ENCODE peak calls at places on chromosomes 2 and 18, in nine cellular contexts. H is Daoy, Z is cardiac septum, Y is nucleus accumbens, T is SK-MEL-5, L is HTR-8/SVneo, O is SIG-M5, V is GM12892, W is cardiac fibroblast. F is an unnamed sample.

GRCh38 chr18:21110667-21111350 is 804 bp downstream of the ROCK1 start:
- DNase-seq in H (peak; percentile 28), Z (peak; percentile 88), Y (peak; percentile 63), T (peak; percentile 14), L (no peak), O (no peak), V (peak; percentile 19), W (peak; percentile 24), F (no peak)

GRCh38 chr2:144480257-144480656 is 39.7 kb downstream of the ZEB2 start:
- DNase-seq in H (no peak), Z (no peak), Y (no peak), T (no peak), L (no peak), O (no peak), V (no peak), W (peak; percentile 63), F (no peak)

GRCh38 chr2:240993446-240994160 is 4.8 kb upstream of the SNED1 start:
- DNase-seq in H (no peak), Z (peak; percentile 67), Y (no peak), T (no peak), L (no peak), O (no peak), V (no peak), W (no peak), F (no peak)

GRCh38 chr2:149679286-149679685 is 91.7 kb upstream of the MMADHC start:
- DNase-seq in H (no peak), Z (no peak), Y (no peak), T (no peak), L (no peak), O (no peak), V (no peak), W (peak; percentile 53), F (no peak)

GRCh38 chr2:60560734-60561649 is 7.5 kb upstream of the BCL11A start:
- DNase-seq in H (peak; percentile 25), Z (no peak), Y (no peak), T (peak; percentile 75), L (no peak), O (no peak), V (no peak), W (peak; percentile 35), F (no peak)

GRCh38 chr18:652131-652530 is 5.3 kb upstream of the TYMS start:
- DNase-seq in H (no peak), Z (no peak), Y (no peak), T (peak; percentile 72), L (no peak), O (no peak), V (no peak), W (no peak), F (no peak)

GRCh38 chr2:28419003-28419704 is 26.5 kb downstream of the FOSL2 start:
- DNase-seq in H (no peak), Z (no peak), Y (no peak), T (no peak), L (no peak), O (no peak), V (no peak), W (no peak), F (no peak)

GRCh38 chr2:120886967-120887672 is 151.5 kb downstream of the GLI2 start:
- DNase-seq in H (no peak), Z (no peak), Y (no peak), T (no peak), L (no peak), O (no peak), V (no peak), W (no peak), F (no peak)

GRCh38 chr18:57776767-57777166 is 26.3 kb downstream of the ATP8B1 start:
- DNase-seq in H (no peak), Z (no peak), Y (no peak), T (no peak), L (no peak), O (no peak), V (no peak), W (peak; percentile 72), F (no peak)

GRCh38 chr18:23844991-23845680 is 155.9 kb downstream of the LAMA3 start:
- DNase-seq in H (peak; percentile 22), Z (no peak), Y (no peak), T (no peak), L (peak; percentile 56), O (no peak), V (no peak), W (peak; percentile 42), F (no peak)

GRCh38 chr2:168118733-168119518 is 128.5 kb downstream of the STK39 start:
- DNase-seq in H (peak; percentile 33), Z (no peak), Y (no peak), T (peak; percentile 85), L (peak; percentile 5), O (peak; percentile 9), V (no peak), W (peak; percentile 86), F (peak; percentile 49)

GRCh38 chr18:71797554-71797953 is 746.6 kb downstream of the CBLN2 start:
- DNase-seq in H (peak; percentile 7), Z (no peak), Y (no peak), T (no peak), L (no peak), O (no peak), V (no peak), W (no peak), F (no peak)

GRCh38 chr2:29016500-29016899 is 35.4 kb downstream of the TOGARAM2 start:
- DNase-seq in H (no peak), Z (no peak), Y (no peak), T (no peak), L (no peak), O (no peak), V (no peak), W (no peak), F (no peak)